ENCODE peak calls at places on chromosome 14, in four cellular contexts. W is GM23248, A is occipital lobe, Y is fibroblast of the conjunctiva. D is an unnamed sample.

GRCh38 chr14:55086939-55087338 is 35.5 kb downstream of the MAPK1IP1L start:
- DNase-seq in A (no peak), W (no peak), Y (no peak), D (no peak)

GRCh38 chr14:38207830-38208815 is at the start of gene SSTR1:
- DNase-seq in Y (no peak), A (no peak), W (peak), D (no peak)

GRCh38 chr14:88553886-88554457 is 835 bp downstream of the PTPN21 start:
- DNase-seq in A (no peak), W (peak), Y (no peak), D (no peak)

GRCh38 chr14:89702151-89702936 is 252.2 kb downstream of the EFCAB11 start:
- DNase-seq in W (peak), Y (peak), A (no peak), D (no peak)

GRCh38 chr14:32702571-32702970 is 236.1 kb upstream of the NPAS3 start:
- DNase-seq in Y (no peak), A (no peak), W (peak), D (no peak)

GRCh38 chr14:93113678-93114067 is 2.1 kb downstream of the ITPK1 start:
- DNase-seq in A (no peak), W (no peak), Y (no peak), D (no peak)

GRCh38 chr14:48035836-48036235 is 360.4 kb upstream of the MDGA2 start:
- DNase-seq in A (no peak), Y (no peak), W (no peak), D (no peak)

GRCh38 chr14:70018713-70019201 is 139.5 kb downstream of the SMOC1 start:
- DNase-seq in A (no peak), Y (no peak), W (peak), D (no peak)

GRCh38 chr14:99518441-99519346 is 37.5 kb downstream of the CCNK start:
- DNase-seq in A (no peak), W (peak), Y (no peak), D (no peak)

GRCh38 chr14:103121846-103122577 is 1.2 kb upstream of the TNFAIP2 start:
- DNase-seq in Y (peak), W (peak), A (no peak), D (no peak)

GRCh38 chr14:59189281-59189821 is 884 bp downstream of the DAAM1 start:
- DNase-seq in A (peak), Y (no peak), W (peak), D (no peak)

GRCh38 chr14:22850944-22851790 is 14.8 kb downstream of the MMP14 start:
- DNase-seq in Y (peak), W (peak), A (peak), D (no peak)

GRCh38 chr14:20697273-20698017 is 8.9 kb downstream of the ANG start:
- DNase-seq in Y (peak), A (peak), W (peak), D (no peak)

GRCh38 chr14:70064111-70064885 is 124.5 kb downstream of the SLC8A3 start:
- DNase-seq in W (no peak), Y (no peak), A (no peak), D (no peak)

GRCh38 chr14:82420874-82421273 is 887.2 kb upstream of the SEL1L start:
- DNase-seq in A (no peak), W (no peak), Y (no peak), D (no peak)

GRCh38 chr14:50021261-50021660 is 95.1 kb downstream of the VCPKMT start:
- DNase-seq in Y (no peak), A (no peak), W (no peak), D (no peak)

GRCh38 chr14:91008759-91009409 is 51.6 kb downstream of the RPS6KA5 start:
- DNase-seq in A (no peak), Y (no peak), W (no peak), D (no peak)

GRCh38 chr14:57199911-57200310 is 68.8 kb downstream of the EXOC5 start:
- DNase-seq in Y (peak), A (no peak), W (peak), D (no peak)

GRCh38 chr14:90893028-90893427 is 76.8 kb upstream of the TTC7B start:
- DNase-seq in W (no peak), Y (no peak), A (no peak), D (no peak)

GRCh38 chr14:77882631-77883030 is 82.7 kb downstream of the ADCK1 start:
- DNase-seq in A (no peak), Y (no peak), W (peak), D (no peak)

GRCh38 chr14:100155049-100155621 is 4.3 kb downstream of the DEGS2 start:
- DNase-seq in W (peak), Y (no peak), A (no peak), D (no peak)

GRCh38 chr14:61640834-61641170 is 54.5 kb upstream of the HIF1A start:
- DNase-seq in A (no peak), Y (no peak), W (no peak), D (no peak)

GRCh38 chr14:55454264-55455151 is 14.1 kb upstream of the TBPL2 start:
- DNase-seq in A (no peak), W (peak), Y (peak), D (peak)

GRCh38 chr14:95889236-95889979 is 12.8 kb downstream of the TUNAR start:
- DNase-seq in W (no peak), A (no peak), Y (no peak), D (no peak)

GRCh38 chr14:89953602-89954001 is 928 bp downstream of the EFCAB11 start:
- DNase-seq in Y (no peak), A (no peak), W (peak), D (no peak)

GRCh38 chr14:50677527-50678063 is 9.5 kb upstream of the SAV1 start:
- DNase-seq in Y (no peak), A (no peak), W (peak), D (no peak)

GRCh38 chr14:84458881-84459280 is 1071.1 kb upstream of the FLRT2 start:
- DNase-seq in A (no peak), Y (no peak), W (no peak), D (no peak)

GRCh38 chr14:103239751-103240150 is 94.3 kb upstream of the EIF5 start:
- DNase-seq in W (no peak), Y (no peak), A (no peak), D (no peak)

GRCh38 chr14:91926131-91926890 is 21.2 kb downstream of the FBLN5 start:
- DNase-seq in Y (no peak), W (no peak), A (no peak), D (no peak)

GRCh38 chr14:70838076-70838475 is 28.8 kb upstream of the MAP3K9 start:
- DNase-seq in Y (no peak), W (no peak), A (no peak), D (no peak)

GRCh38 chr14:52061380-52061779 is 7.5 kb downstream of the NID2 start:
- DNase-seq in A (no peak), W (no peak), Y (no peak), D (no peak)

GRCh38 chr14:91509083-91509877 is 830 bp downstream of the PPP4R3A start:
- DNase-seq in Y (no peak), W (peak), A (peak), D (no peak)